ENCODE peak calls at places on chromosomes 11 and 22, in ten cellular contexts. R is aorta; B is Calu3; S is activated CD8-positive, alpha-beta memory T cell treated with anti-CD3 and anti-CD28 coated beads for 4 hours; H is ecto neural progenitor cell; A is stimulated activated CD8-positive, alpha-beta memory T cell treated with anti-CD3 and anti-CD28 coated beads, Interleukin-15, amount 100 ng/mL, for 4 hours; E is mucosa of descending colon; I is islet precursor cell; K is non-pigmented ciliary epithelial cell; P is AG04450. D is an unnamed sample.

GRCh38 chr11:8567597-8568198 is 26.3 kb downstream of the STK33 start:
- DNase-seq in R (no peak), B (no peak), S (no peak), H (no peak), A (no peak), E (no peak), I (no peak), K (no peak), P (no peak), D (no peak)

GRCh38 chr22:27223317-27224177 is 566.2 kb downstream of the MIAT start:
- DNase-seq in R (no peak), B (peak), S (no peak), H (no peak), A (no peak), E (no peak), I (peak), K (peak), P (peak), D (no peak)

GRCh38 chr11:118635642-118636041 is 28.2 kb downstream of the PHLDB1 start:
- DNase-seq in R (no peak), B (no peak), S (no peak), H (no peak), A (no peak), E (no peak), I (no peak), K (no peak), P (no peak), D (no peak)

GRCh38 chr11:46332568-46333128 is 14.6 kb upstream of the DGKZ start:
- DNase-seq in R (no peak), B (no peak), S (peak), H (peak), A (peak), E (no peak), I (peak), K (no peak), P (no peak), D (no peak)

GRCh38 chr11:128504489-128504888 is 82.9 kb downstream of the ETS1 start:
- DNase-seq in R (no peak), B (no peak), S (no peak), H (no peak), A (no peak), E (no peak), I (no peak), K (no peak), P (no peak), D (no peak)

GRCh38 chr11:79520086-79520485 is 79.3 kb upstream of the TENM4 start:
- DNase-seq in R (no peak), B (no peak), S (no peak), H (no peak), A (no peak), E (no peak), I (peak), K (no peak), P (no peak), D (no peak)

GRCh38 chr11:96218901-96219300 is 124.1 kb downstream of the MAML2 start:
- DNase-seq in R (no peak), B (no peak), S (no peak), H (no peak), A (no peak), E (no peak), I (peak), K (no peak), P (no peak), D (no peak)

GRCh38 chr11:16001899-16002426 is 354.4 kb downstream of the SOX6 start:
- DNase-seq in R (no peak), B (peak), S (no peak), H (no peak), A (no peak), E (peak), I (no peak), K (peak), P (peak), D (peak)

GRCh38 chr11:126134461-126135155 is 71.9 kb upstream of the CDON start:
- DNase-seq in R (peak), B (no peak), S (no peak), H (no peak), A (no peak), E (no peak), I (no peak), K (no peak), P (no peak), D (no peak)

GRCh38 chr11:36164522-36165250 is 124.5 kb downstream of the COMMD9 start:
- DNase-seq in R (no peak), B (no peak), S (no peak), H (no peak), A (no peak), E (no peak), I (no peak), K (no peak), P (no peak), D (no peak)

GRCh38 chr11:67053896-67054850 is 2.5 kb upstream of the RHOD start:
- DNase-seq in R (peak), B (peak), S (no peak), H (peak), A (no peak), E (peak), I (no peak), K (peak), P (no peak), D (peak)

GRCh38 chr22:21904250-21904789 is 36.9 kb upstream of the MAPK1 start:
- DNase-seq in R (no peak), B (no peak), S (no peak), H (no peak), A (no peak), E (no peak), I (no peak), K (no peak), P (no peak), D (no peak)

GRCh38 chr11:18012314-18012905 is 437 bp downstream of the SERGEF start:
- DNase-seq in R (no peak), B (peak), S (no peak), H (no peak), A (no peak), E (no peak), I (peak), K (no peak), P (no peak), D (peak)

GRCh38 chr22:48253573-48253972 is 1491.1 kb downstream of the TBC1D22A start:
- DNase-seq in R (no peak), B (no peak), S (no peak), H (no peak), A (no peak), E (no peak), I (peak), K (no peak), P (no peak), D (no peak)

D was measured in body of pancreas.